ENCODE peak calls at places on chromosomes 7 and 10, in five cellular contexts. One of them, this sample, is unnamed.
A peak's percentile ranks its signal among the peaks of the same experiment; 100 is the strongest.

GRCh38 chr10:7506571-7506970 is 95.7 kb upstream of the SFMBT2 start:
- DNase-seq in fibroblast of mammary gland: no peak
- DNase-seq in epithelial cell of esophagus: no peak
- DNase-seq in heart left ventricle: no peak
- DNase-seq in suprapubic skin: no peak
- DNase-seq in this sample: no peak

GRCh38 chr7:48424731-48425130 is 253.5 kb downstream of the ABCA13 start:
- DNase-seq in fibroblast of mammary gland: peak; percentile 5
- DNase-seq in suprapubic skin: no peak
- DNase-seq in epithelial cell of esophagus: peak; percentile 67
- DNase-seq in heart left ventricle: no peak
- DNase-seq in this sample: no peak

GRCh38 chr7:69837387-69838068 is 239.3 kb downstream of the AUTS2 start:
- DNase-seq in suprapubic skin: no peak
- DNase-seq in heart left ventricle: no peak
- DNase-seq in epithelial cell of esophagus: no peak
- DNase-seq in fibroblast of mammary gland: peak; percentile 61
- DNase-seq in this sample: no peak

GRCh38 chr10:20494474-20494873 is 402.6 kb downstream of the NEBL start:
- DNase-seq in heart left ventricle: no peak
- DNase-seq in epithelial cell of esophagus: peak; percentile 36
- DNase-seq in fibroblast of mammary gland: peak; percentile 87
- DNase-seq in suprapubic skin: no peak
- DNase-seq in this sample: no peak

GRCh38 chr10:16367899-16368298 is 68.9 kb upstream of the PTER start:
- DNase-seq in heart left ventricle: no peak
- DNase-seq in fibroblast of mammary gland: no peak
- DNase-seq in epithelial cell of esophagus: no peak
- DNase-seq in suprapubic skin: no peak
- DNase-seq in this sample: no peak

GRCh38 chr7:112449353-112449752 is 907 bp upstream of the IFRD1 start:
- DNase-seq in suprapubic skin: no peak
- DNase-seq in epithelial cell of esophagus: peak; percentile 92
- DNase-seq in fibroblast of mammary gland: peak; percentile 49
- DNase-seq in heart left ventricle: no peak
- DNase-seq in this sample: no peak

GRCh38 chr10:119817991-119818888 is 54.4 kb downstream of the MCMBP start:
- DNase-seq in fibroblast of mammary gland: peak; percentile 62
- DNase-seq in epithelial cell of esophagus: peak; percentile 40
- DNase-seq in heart left ventricle: peak; percentile 81
- DNase-seq in suprapubic skin: peak; percentile 81
- DNase-seq in this sample: no peak

GRCh38 chr7:39453743-39454355 is 112.4 kb upstream of the YAE1 start:
- DNase-seq in epithelial cell of esophagus: peak; percentile 70
- DNase-seq in suprapubic skin: no peak
- DNase-seq in heart left ventricle: no peak
- DNase-seq in fibroblast of mammary gland: peak; percentile 76
- DNase-seq in this sample: peak; percentile 27

DNA sequence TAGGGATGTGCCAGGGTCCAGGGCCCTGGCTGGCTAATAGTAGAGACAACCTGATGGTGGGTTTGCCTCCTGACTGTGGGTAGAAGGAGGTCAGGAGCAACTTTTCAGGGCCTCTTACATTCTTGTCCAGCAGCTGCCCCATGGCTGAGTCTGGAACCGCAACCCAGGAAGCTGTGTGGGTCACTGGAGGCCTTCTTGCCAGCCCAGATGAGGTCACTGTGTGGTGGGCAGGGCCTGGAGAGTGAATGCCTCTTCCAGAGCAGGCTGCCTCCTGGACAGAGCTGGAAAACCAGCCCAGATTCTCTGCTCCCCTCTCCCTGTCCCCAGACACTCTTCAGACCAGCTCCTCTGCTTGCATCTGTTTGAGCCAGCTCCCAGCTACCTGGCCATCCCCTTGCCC is 43.5 kb upstream of the LEP start:
- DNase-seq in heart left ventricle: no peak
- DNase-seq in epithelial cell of esophagus: no peak
- DNase-seq in suprapubic skin: peak; percentile 65
- DNase-seq in fibroblast of mammary gland: no peak
- DNase-seq in this sample: no peak
- H3K4me3 ChIP-seq in heart left ventricle: no peak overlapping the region
- H3K4me3 ChIP-seq in epithelial cell of esophagus: no peak overlapping the region
- H3K4me3 ChIP-seq in suprapubic skin: no peak overlapping the region
- H3K4me3 ChIP-seq in fibroblast of mammary gland: no peak overlapping the region
- H3K4me3 ChIP-seq in this sample: no peak overlapping the region

GRCh38 chr10:104301907-104302690 is 33.1 kb downstream of the GSTO2 start:
- DNase-seq in suprapubic skin: no peak
- DNase-seq in epithelial cell of esophagus: no peak
- DNase-seq in fibroblast of mammary gland: peak; percentile 60
- DNase-seq in heart left ventricle: no peak
- DNase-seq in this sample: no peak
- TF ChIP-seq CTCF in suprapubic skin: no peak
- TF ChIP-seq CTCF in epithelial cell of esophagus: no peak
- TF ChIP-seq CTCF in fibroblast of mammary gland: peak; percentile 14
- TF ChIP-seq CTCF in heart left ventricle: no peak
- TF ChIP-seq CTCF in this sample: no peak

DNA sequence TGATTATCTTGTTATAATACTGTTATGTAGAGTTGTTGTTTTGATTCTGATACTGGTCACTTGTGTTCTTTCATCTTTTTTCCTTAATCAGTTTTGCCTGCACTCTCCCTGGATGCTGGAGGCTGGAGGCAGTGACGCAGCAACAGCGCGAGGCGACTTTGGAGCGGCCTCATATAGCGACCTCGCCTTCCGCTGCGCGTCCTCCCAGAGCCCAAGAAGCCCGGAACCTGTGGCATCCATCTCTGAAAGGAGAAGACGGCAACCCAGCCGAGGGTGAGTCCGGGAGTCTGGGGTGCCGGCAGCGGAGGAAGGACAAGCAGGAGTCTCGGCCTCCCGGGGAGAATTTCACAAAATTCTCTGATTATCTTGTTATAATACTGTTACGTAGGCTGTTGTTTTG is 161.2 kb downstream of the ZNF33B start:
- DNase-seq in fibroblast of mammary gland: no peak
- DNase-seq in heart left ventricle: no peak
- DNase-seq in epithelial cell of esophagus: no peak
- DNase-seq in suprapubic skin: no peak
- DNase-seq in this sample: no peak
- H3K4me3 ChIP-seq in fibroblast of mammary gland: no peak overlapping the region
- H3K4me3 ChIP-seq in heart left ventricle: no peak overlapping the region
- H3K4me3 ChIP-seq in epithelial cell of esophagus: no peak overlapping the region
- H3K4me3 ChIP-seq in suprapubic skin: no peak overlapping the region
- H3K4me3 ChIP-seq in this sample: no peak overlapping the region

DNA sequence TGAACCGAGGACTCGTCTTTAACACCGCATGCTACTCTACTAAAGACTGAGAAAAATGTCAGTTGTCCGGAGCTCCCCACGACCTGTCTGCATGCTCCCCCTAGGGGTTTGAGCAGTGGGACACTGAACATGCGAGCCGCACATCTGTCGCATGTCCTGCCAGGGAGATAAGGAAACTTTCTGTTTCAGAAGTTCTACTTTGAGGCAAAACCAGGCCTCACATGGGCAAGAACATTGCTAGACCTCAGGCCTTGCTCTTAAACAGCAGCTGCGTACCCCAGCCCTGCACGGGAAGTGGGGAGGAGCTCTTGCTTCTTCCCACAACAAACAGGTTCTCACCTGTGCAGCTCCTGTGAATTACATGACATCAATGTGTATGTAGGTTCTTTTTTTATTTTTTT is 30.3 kb upstream of the HERPUD2 start:
- DNase-seq in epithelial cell of esophagus: no peak
- DNase-seq in heart left ventricle: peak; percentile 62
- DNase-seq in fibroblast of mammary gland: no peak
- DNase-seq in suprapubic skin: no peak
- DNase-seq in this sample: peak; percentile 96
- TF ChIP-seq CTCF in epithelial cell of esophagus: no peak
- TF ChIP-seq CTCF in heart left ventricle: no peak
- TF ChIP-seq CTCF in fibroblast of mammary gland: no peak
- TF ChIP-seq CTCF in suprapubic skin: no peak
- TF ChIP-seq CTCF in this sample: peak; percentile 59

GRCh38 chr7:3861941-3862340 is 560.9 kb downstream of the SDK1 start:
- DNase-seq in fibroblast of mammary gland: peak; percentile 51
- DNase-seq in epithelial cell of esophagus: peak; percentile 85
- DNase-seq in heart left ventricle: no peak
- DNase-seq in suprapubic skin: peak; percentile 81
- DNase-seq in this sample: no peak

GRCh38 chr7:3866279-3866678 is 565.2 kb downstream of the SDK1 start:
- DNase-seq in fibroblast of mammary gland: no peak
- DNase-seq in suprapubic skin: no peak
- DNase-seq in epithelial cell of esophagus: no peak
- DNase-seq in heart left ventricle: no peak
- DNase-seq in this sample: no peak

GRCh38 chr7:3859436-3859835 is 558.4 kb downstream of the SDK1 start:
- DNase-seq in fibroblast of mammary gland: no peak
- DNase-seq in suprapubic skin: no peak
- DNase-seq in heart left ventricle: no peak
- DNase-seq in epithelial cell of esophagus: no peak
- DNase-seq in this sample: no peak

GRCh38 chr7:3861371-3861770 is 560.3 kb downstream of the SDK1 start:
- DNase-seq in suprapubic skin: no peak
- DNase-seq in epithelial cell of esophagus: no peak
- DNase-seq in fibroblast of mammary gland: no peak
- DNase-seq in heart left ventricle: no peak
- DNase-seq in this sample: no peak

GRCh38 chr7:3862774-3863173 is 561.7 kb downstream of the SDK1 start:
- DNase-seq in epithelial cell of esophagus: no peak
- DNase-seq in suprapubic skin: no peak
- DNase-seq in heart left ventricle: no peak
- DNase-seq in fibroblast of mammary gland: no peak
- DNase-seq in this sample: no peak
- H3K4me3 ChIP-seq in epithelial cell of esophagus: no peak overlapping the region
- H3K4me3 ChIP-seq in suprapubic skin: no peak overlapping the region
- H3K4me3 ChIP-seq in heart left ventricle: no peak overlapping the region
- H3K4me3 ChIP-seq in fibroblast of mammary gland: no peak overlapping the region
- H3K4me3 ChIP-seq in this sample: no peak overlapping the region

GRCh38 chr7:44152971-44153947 is 12.1 kb upstream of the MYL7 start:
- DNase-seq in suprapubic skin: peak; percentile 74
- DNase-seq in heart left ventricle: no peak
- DNase-seq in epithelial cell of esophagus: no peak
- DNase-seq in fibroblast of mammary gland: no peak
- DNase-seq in this sample: no peak
- TF ChIP-seq CTCF in suprapubic skin: no peak
- TF ChIP-seq CTCF in heart left ventricle: no peak
- TF ChIP-seq CTCF in epithelial cell of esophagus: no peak
- TF ChIP-seq CTCF in fibroblast of mammary gland: no peak
- TF ChIP-seq CTCF in this sample: no peak

GRCh38 chr7:149415391-149416068 is 45.3 kb downstream of the ZNF777 start:
- DNase-seq in epithelial cell of esophagus: peak; percentile 18
- DNase-seq in heart left ventricle: no peak
- DNase-seq in fibroblast of mammary gland: peak; percentile 57
- DNase-seq in suprapubic skin: no peak
- DNase-seq in this sample: no peak
- H3K4me3 ChIP-seq in epithelial cell of esophagus: peak overlapping the region; percentile 4
- H3K4me3 ChIP-seq in heart left ventricle: peak overlapping the region; percentile 40
- H3K4me3 ChIP-seq in fibroblast of mammary gland: peak overlapping the region; percentile 55
- H3K4me3 ChIP-seq in suprapubic skin: peak overlapping the region; percentile 34
- H3K4me3 ChIP-seq in this sample: no peak overlapping the region

DNA sequence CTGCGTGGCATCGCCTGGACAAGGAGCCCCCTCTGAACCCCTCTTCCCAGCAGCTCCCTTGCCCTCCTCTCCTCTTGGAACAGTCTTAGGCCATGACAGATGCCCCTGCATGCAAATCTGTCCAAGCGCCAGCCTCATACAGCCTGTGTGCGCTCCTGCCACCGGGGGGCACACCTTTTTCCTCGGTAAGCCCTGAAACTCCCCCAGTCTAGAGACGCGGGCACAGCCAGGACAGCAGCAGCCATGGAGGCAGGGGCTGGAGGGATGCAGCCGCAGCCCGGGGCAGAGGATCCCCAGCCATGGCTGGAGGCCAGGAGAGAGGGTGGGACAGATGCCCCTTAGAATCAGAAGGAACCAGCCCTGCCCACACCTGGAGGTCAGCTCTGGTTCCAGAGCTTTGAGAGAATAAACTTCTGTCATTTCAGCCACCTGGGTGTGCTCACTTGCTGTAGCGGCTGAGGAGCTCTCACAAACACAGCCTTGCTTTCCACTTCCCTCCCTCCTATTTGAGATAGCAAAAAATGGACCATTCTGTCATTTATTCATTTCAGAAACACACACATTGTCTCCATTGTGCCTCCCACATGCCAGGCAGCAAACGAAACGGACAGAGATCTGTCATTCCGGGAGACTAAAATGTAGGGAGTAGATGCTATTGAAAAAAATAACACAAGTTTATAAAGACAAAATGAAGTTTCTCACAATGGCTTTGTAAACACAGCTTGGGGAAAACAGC is 241.5 kb downstream of the WDR37 start:
- DNase-seq in epithelial cell of esophagus: no peak
- DNase-seq in suprapubic skin: no peak
- DNase-seq in fibroblast of mammary gland: no peak
- DNase-seq in heart left ventricle: no peak
- DNase-seq in this sample: no peak
- TF ChIP-seq CTCF in epithelial cell of esophagus: no peak
- TF ChIP-seq CTCF in suprapubic skin: no peak
- TF ChIP-seq CTCF in fibroblast of mammary gland: no peak
- TF ChIP-seq CTCF in heart left ventricle: no peak
- TF ChIP-seq CTCF in this sample: no peak

DNA sequence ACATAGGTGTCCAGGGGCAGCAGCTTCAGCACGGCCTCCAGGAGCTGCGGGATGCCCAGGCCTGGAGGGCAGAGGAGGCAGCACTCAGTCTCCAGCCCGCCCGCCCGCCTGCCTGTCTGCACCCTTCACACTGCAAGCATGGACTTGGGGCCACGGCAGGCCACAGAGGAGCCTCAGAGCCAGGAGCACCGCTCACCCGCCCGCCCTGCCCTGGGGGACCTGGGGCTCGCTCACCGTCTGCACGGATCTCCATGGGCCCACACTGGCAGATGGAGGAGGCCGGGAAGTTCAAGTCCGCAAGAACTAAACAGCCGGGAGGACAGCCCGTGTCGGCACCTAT is 896 bp downstream of the FUOM start:
- DNase-seq in heart left ventricle: peak; percentile 66
- DNase-seq in epithelial cell of esophagus: no peak
- DNase-seq in suprapubic skin: no peak
- DNase-seq in fibroblast of mammary gland: no peak
- DNase-seq in this sample: no peak
- H3K4me3 ChIP-seq in heart left ventricle: peak overlapping the region; percentile 63
- H3K4me3 ChIP-seq in epithelial cell of esophagus: peak overlapping the region; percentile 49
- H3K4me3 ChIP-seq in suprapubic skin: peak overlapping the region; percentile 78
- H3K4me3 ChIP-seq in fibroblast of mammary gland: peak overlapping the region; percentile 34
- H3K4me3 ChIP-seq in this sample: peak overlapping the region; percentile 75

This sample was measured in GM12864.